ENCODE peak calls at places on chromosomes 6 and 20, in nine cellular contexts. E is endodermal cell, L is fibroblast of lung, J is fibroblast of the aortic adventitia, F is HFF-Myc, C is body of pancreas, G is choroid plexus epithelial cell, Q is type B pancreatic cell, S is Calu3. Z is an unnamed sample.
A peak's percentile ranks its signal among the peaks of the same experiment; 100 is the strongest.

GRCh38 chr6:117840541-117840983 is 66.5 kb upstream of the SLC35F1 start:
- DNase-seq in F (no peak), L (peak; percentile 74), E (peak; percentile 61), Q (no peak), C (no peak), J (peak; percentile 36), S (peak; percentile 47), G (peak; percentile 60), Z (no peak)

GRCh38 chr20:11676618-11677289 is 240.9 kb upstream of the BTBD3 start:
- DNase-seq in E (peak; percentile 88), S (peak; percentile 61), J (peak; percentile 64), C (peak; percentile 58), F (peak; percentile 4), Q (no peak), G (peak; percentile 68), L (peak; percentile 26), Z (no peak)

GRCh38 chr6:7042654-7043545 is 64.9 kb upstream of the RREB1 start:
- DNase-seq in L (no peak), C (no peak), G (peak; percentile 60), F (no peak), E (peak; percentile 63), Q (no peak), S (no peak), J (no peak), Z (no peak)

GRCh38 chr20:3778976-3779375 is 2.3 kb downstream of the SPEF1 start:
- DNase-seq in E (peak; percentile 34), L (no peak), F (no peak), Q (no peak), J (no peak), C (no peak), S (no peak), G (no peak), Z (no peak)

GRCh38 chr20:33262658-33263065 is 20.4 kb upstream of the BPIFB1 start:
- DNase-seq in E (peak; percentile 88), F (peak; percentile 22), C (peak; percentile 36), G (peak; percentile 86), J (peak; percentile 70), L (peak; percentile 47), Q (no peak), S (peak; percentile 81), Z (no peak)

GRCh38 chr6:26232950-26233607 is 131.9 kb upstream of the BTN3A2 start:
- DNase-seq in Q (no peak), C (no peak), L (peak; percentile 57), E (peak; percentile 74), F (no peak), J (no peak), S (peak; percentile 44), G (peak; percentile 83), Z (no peak)

GRCh38 chr6:73610444-73611275 is 43.1 kb downstream of the SLC17A5 start:
- DNase-seq in J (peak; percentile 85), E (no peak), S (peak; percentile 10), G (peak; percentile 74), Q (no peak), L (peak; percentile 33), F (no peak), C (no peak), Z (no peak)

GRCh38 chr6:143005816-143006215 is 54.9 kb upstream of the AIG1 start:
- DNase-seq in C (no peak), G (no peak), L (peak; percentile 21), E (no peak), F (no peak), J (no peak), Q (no peak), S (no peak), Z (no peak)

GRCh38 chr20:32523613-32524218 is 61.4 kb downstream of the NOL4L start:
- DNase-seq in Q (no peak), C (no peak), J (no peak), F (no peak), L (no peak), G (no peak), S (no peak), E (no peak), Z (no peak)

GRCh38 chr6:151067684-151068596 is 171.8 kb upstream of the AKAP12 start:
- DNase-seq in C (peak; percentile 26), J (peak; percentile 94), E (no peak), G (peak; percentile 98), Q (no peak), L (peak; percentile 99), S (peak; percentile 76), F (peak; percentile 58), Z (no peak)

GRCh38 chr6:166615059-166615770 is 11.8 kb downstream of the RPS6KA2 start:
- DNase-seq in C (no peak), J (no peak), E (peak; percentile 56), L (peak; percentile 70), S (no peak), F (no peak), G (peak; percentile 72), Q (no peak), Z (peak; percentile 65)

GRCh38 chr6:139436521-139437348 is 62.3 kb upstream of the CITED2 start:
- DNase-seq in F (no peak), G (no peak), E (no peak), J (no peak), C (no peak), Q (no peak), S (peak; percentile 4), L (peak; percentile 83), Z (no peak)

GRCh38 chr6:45737331-45738056 is 278.2 kb downstream of the CLIC5 start:
- DNase-seq in S (no peak), E (no peak), J (no peak), Q (no peak), L (no peak), G (no peak), C (no peak), F (no peak), Z (no peak)

GRCh38 chr6:52426667-52427066 is 6.5 kb downstream of the EFHC1 start:
- DNase-seq in E (no peak), Q (no peak), J (no peak), C (no peak), S (no peak), G (no peak), F (no peak), L (peak; percentile 50), Z (no peak)

GRCh38 chr6:34418367-34418766 is 7.5 kb downstream of the RPS10 start:
- DNase-seq in J (no peak), G (no peak), Q (no peak), F (no peak), S (no peak), L (no peak), E (no peak), C (no peak), Z (no peak)

GRCh38 chr20:4574356-4574690 is 147.4 kb upstream of the PRND start:
- DNase-seq in S (no peak), G (no peak), F (no peak), L (no peak), Q (no peak), E (no peak), J (no peak), C (no peak), Z (no peak)

GRCh38 chr20:38883081-38883980 is 42.9 kb upstream of the FAM83D start:
- DNase-seq in F (peak; percentile 24), Q (no peak), C (no peak), S (no peak), J (peak; percentile 12), E (no peak), G (peak; percentile 38), L (peak; percentile 1), Z (no peak)

DNA sequence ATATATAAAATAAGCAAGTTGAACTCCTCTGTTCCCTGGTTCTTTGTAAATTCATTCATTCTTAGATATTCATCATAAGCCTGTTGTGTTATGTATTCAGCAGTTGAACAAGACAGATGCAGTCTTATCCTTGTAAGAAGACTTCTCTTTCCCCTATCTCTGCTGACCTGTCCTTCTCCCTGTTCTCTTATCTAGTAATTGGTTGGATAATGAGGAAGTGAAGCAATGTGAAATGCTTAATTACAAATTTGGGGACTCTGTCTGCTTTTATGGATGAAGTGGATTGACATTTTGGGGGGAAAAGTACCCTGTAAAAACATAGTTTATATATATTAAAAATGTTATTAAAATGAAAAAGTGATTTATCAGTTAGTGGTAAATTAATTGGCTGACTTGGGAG is 37.0 kb downstream of the CDKAL1 start:
- DNase-seq in Q (no peak), J (no peak), F (no peak), S (no peak), G (no peak), E (no peak), C (no peak), L (no peak), Z (no peak)
- TF ChIP-seq CTCF in Q (no peak), J (no peak), F (no peak), S (no peak), G (no peak), E (no peak), C (no peak), L (no peak), Z (no peak)

GRCh38 chr20:46051556-46052323 is 22.7 kb downstream of the SLC12A5 start:
- DNase-seq in S (peak; percentile 45), L (peak; percentile 31), Q (no peak), J (no peak), E (no peak), C (no peak), G (no peak), F (no peak), Z (no peak)
- TF ChIP-seq CTCF in S (no peak), L (no peak), Q (no peak), J (no peak), E (no peak), C (no peak), G (no peak), F (no peak), Z (no peak)

DNA sequence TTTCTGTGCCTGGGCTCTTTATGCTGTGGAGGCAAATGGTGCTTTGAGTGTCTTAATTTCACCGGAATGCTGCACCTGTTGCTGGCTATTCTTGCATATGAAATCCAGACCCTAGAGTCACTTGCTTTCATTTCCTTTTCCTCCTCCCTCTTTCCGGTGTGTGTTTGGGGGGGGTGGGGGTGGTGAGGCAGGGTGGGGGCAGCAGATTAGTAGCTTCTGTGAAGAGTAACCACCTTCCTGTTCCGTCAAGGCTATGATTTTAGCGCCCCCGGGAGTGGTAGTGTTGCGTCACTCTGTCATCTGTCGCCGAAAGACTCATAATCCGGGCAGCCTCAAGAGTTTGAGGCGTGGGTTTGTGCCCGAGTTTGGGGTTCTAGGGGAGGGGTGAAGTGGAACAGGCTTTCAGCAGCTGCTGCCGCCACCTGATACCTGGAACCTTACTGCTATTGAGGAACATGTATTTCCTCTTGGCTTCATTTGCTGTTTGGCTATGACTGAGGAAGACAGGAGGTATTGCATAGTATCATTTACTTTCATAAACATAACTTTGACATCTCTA is 49.1 kb downstream of the UTRN start:
- DNase-seq in L (no peak), J (no peak), G (no peak), S (no peak), E (no peak), F (no peak), C (no peak), Q (no peak), Z (no peak)
- TF ChIP-seq CTCF in L (no peak), J (no peak), G (no peak), S (no peak), E (no peak), F (no peak), C (no peak), Q (no peak), Z (no peak)

DNA sequence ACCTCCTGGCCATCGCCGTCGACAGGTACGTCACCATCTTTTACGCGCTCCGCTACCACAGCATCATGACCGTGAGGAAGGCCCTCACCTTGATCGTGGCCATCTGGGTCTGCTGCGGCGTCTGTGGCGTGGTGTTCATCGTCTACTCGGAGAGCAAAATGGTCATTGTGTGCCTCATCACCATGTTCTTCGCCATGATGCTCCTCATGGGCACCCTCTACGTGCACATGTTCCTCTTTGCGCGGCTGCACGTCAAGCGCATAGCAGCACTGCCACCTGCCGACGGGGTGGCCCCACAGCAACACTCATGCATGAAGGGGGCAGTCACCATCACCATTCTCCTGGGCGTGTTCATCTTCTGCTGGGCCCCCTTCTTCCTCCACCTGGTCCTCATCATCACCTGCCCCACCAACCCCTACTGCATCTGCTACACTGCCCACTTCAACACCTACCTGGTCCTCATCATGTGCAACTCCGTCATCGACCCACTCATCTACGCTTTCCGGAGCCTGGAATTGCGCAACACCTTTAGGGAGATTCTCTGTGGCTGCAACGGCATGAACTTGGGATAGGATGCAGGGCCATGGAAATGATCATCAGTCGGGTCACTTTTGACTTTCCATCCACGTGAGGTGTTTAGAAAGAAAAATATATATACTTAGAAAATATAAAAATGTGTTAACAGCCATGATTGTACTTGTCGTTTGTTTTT is 868 bp downstream of the MC3R start:
- DNase-seq in C (peak; percentile 22), J (no peak), G (no peak), F (no peak), E (peak; percentile 88), Q (no peak), S (peak; percentile 4), L (no peak), Z (no peak)
- TF ChIP-seq CTCF in C (peak; percentile 12), J (no peak), G (peak; percentile 28), F (peak; percentile 60), E (peak; percentile 75), Q (peak; percentile 55), S (no peak), L (no peak), Z (peak; percentile 27)